ENCODE peak calls at places on chromosomes 12 and 14, in four cellular contexts. D is omental fat pad; A is GM12891; E is stimulated activated CD8-positive, alpha-beta memory T cell treated with anti-CD3 and anti-CD28 coated beads, Interleukin-12 subunit alpha, Interleukin-12 subunit beta, amount 100 ng/mL, for 1 hour. M is an unnamed sample.

GRCh38 chr14:61477845-61478438 is 156.6 kb downstream of the PRKCH start:
- DNase-seq in D (peak), A (no peak), E (no peak), M (no peak)

GRCh38 chr12:117134059-117134458 is 34.8 kb upstream of the TESC start:
- DNase-seq in D (no peak), A (no peak), E (peak), M (no peak)

GRCh38 chr12:95231190-95231589 is 13.6 kb downstream of the VEZT start:
- DNase-seq in D (no peak), A (no peak), E (no peak), M (no peak)

GRCh38 chr14:93930989-93931307 is 3.8 kb downstream of the FAM181A start:
- DNase-seq in D (no peak), A (no peak), E (no peak), M (no peak)

GRCh38 chr12:12404297-12404696 is 47.4 kb downstream of the BORCS5 start:
- DNase-seq in D (no peak), A (no peak), E (no peak), M (no peak)

GRCh38 chr12:87160848-87161601 is 868.2 kb downstream of the C12orf50 start:
- DNase-seq in D (no peak), A (no peak), E (no peak), M (no peak)

GRCh38 chr12:84658877-84659276 is 253.7 kb downstream of the SLC6A15 start:
- DNase-seq in D (no peak), A (no peak), E (no peak), M (no peak)

GRCh38 chr12:52296572-52297215 is 5.4 kb upstream of the KRT81 start:
- DNase-seq in D (no peak), A (no peak), E (no peak), M (no peak)

GRCh38 chr14:104132981-104133380 is 5.4 kb upstream of the KIF26A start:
- DNase-seq in D (no peak), A (no peak), E (no peak), M (no peak)

GRCh38 chr14:51453869-51454268 is 197.8 kb upstream of the FRMD6 start:
- DNase-seq in D (no peak), A (no peak), E (no peak), M (no peak)

GRCh38 chr12:6090786-6091185 is 33.7 kb downstream of the VWF start:
- DNase-seq in D (no peak), A (no peak), E (no peak), M (no peak)